ENCODE peak calls at places on chromosomes 13 and 19, in six cellular contexts. M is activated CD4-positive, alpha-beta T cell treated with anti-CD3 and anti-CD28 coated beads for 48 hours; W is fibroblast of lung; O is omental fat pad; A is SW480; V is caudate nucleus. G is an unnamed sample.

GRCh38 chr13:109729031-109729870 is 57.1 kb downstream of the IRS2 start:
- DNase-seq in O (no peak), V (no peak), A (peak; percentile 92), W (peak; percentile 56), M (no peak), G (no peak)

GRCh38 chr13:46654956-46655726 is 102.2 kb downstream of the LRCH1 start:
- DNase-seq in A (no peak), V (no peak), O (no peak), M (no peak), W (no peak), G (no peak)

GRCh38 chr13:109301711-109302110 is 484.7 kb downstream of the IRS2 start:
- DNase-seq in V (no peak), O (no peak), W (no peak), A (no peak), M (no peak), G (no peak)

GRCh38 chr19:10193666-10194499 is 870 bp downstream of the DNMT1 start:
- DNase-seq in V (no peak), M (peak; percentile 52), W (peak; percentile 67), A (peak; percentile 20), O (no peak), G (no peak)

GRCh38 chr19:15159251-15159650 is 41.5 kb downstream of the NOTCH3 start:
- DNase-seq in M (no peak), V (no peak), W (no peak), A (no peak), O (no peak), G (no peak)

GRCh38 chr19:51375504-51376221 is 3.2 kb upstream of the NKG7 start:
- DNase-seq in V (no peak), M (peak; percentile 66), A (no peak), W (no peak), O (no peak), G (no peak)

GRCh38 chr13:93786846-93787245 is 560.2 kb downstream of the GPC6 start:
- DNase-seq in W (no peak), A (no peak), V (no peak), M (no peak), O (no peak), G (no peak)

GRCh38 chr19:3669134-3669436 is 31.2 kb downstream of the PIP5K1C start:
- DNase-seq in W (no peak), O (no peak), V (no peak), A (no peak), M (no peak), G (no peak)

G was measured in kidney glomerular epithelial cell.